ENCODE peak calls at places on chromosomes 2 and 18, in ten cellular contexts. R is endodermal cell, W is NCI-H2029 treated with DMSO at 0.1 percent for 48 hours, N is ovary, M is DND-41, J is sciatic nerve, X is HuH-7, T is T-helper 2 cell, A is anterior cingulate cortex, K is psoas muscle. P is an unnamed sample.

GRCh38 chr18:926946-927345 is 22.3 kb downstream of the ADCYAP1 start:
- DNase-seq in R (no peak), W (no peak), N (no peak), M (no peak), J (no peak), X (no peak), T (no peak), A (no peak), K (no peak), P (no peak)

GRCh38 chr2:59774821-59775463 is 778.5 kb downstream of the BCL11A start:
- DNase-seq in R (no peak), W (no peak), N (no peak), M (no peak), J (no peak), X (no peak), T (no peak), A (no peak), K (no peak), P (peak; percentile 31)

GRCh38 chr2:215712850-215713230 is 277.0 kb upstream of the FN1 start:
- DNase-seq in R (no peak), W (no peak), N (no peak), M (no peak), J (no peak), X (no peak), T (no peak), A (no peak), K (no peak), P (no peak)

GRCh38 chr2:74497777-74498499 is 1.5 kb downstream of the LBX2 start:
- DNase-seq in R (peak; percentile 85), W (no peak), N (no peak), M (peak; percentile 48), J (no peak), X (no peak), T (no peak), A (no peak), K (no peak), P (peak; percentile 72)

GRCh38 chr18:32661486-32662299 is 111.1 kb downstream of the KLHL14 start:
- DNase-seq in R (no peak), W (no peak), N (no peak), M (no peak), J (no peak), X (no peak), T (no peak), A (no peak), K (no peak), P (no peak)

GRCh38 chr2:29628078-29628765 is 293.2 kb downstream of the ALK start:
- DNase-seq in R (no peak), W (no peak), N (no peak), M (no peak), J (no peak), X (no peak), T (no peak), A (no peak), K (no peak), P (no peak)

GRCh38 chr2:241508240-241508509 is 209 bp downstream of the STK25 start:
- DNase-seq in R (no peak), W (no peak), N (no peak), M (no peak), J (no peak), X (peak; percentile 70), T (no peak), A (no peak), K (no peak), P (no peak)

GRCh38 chr18:10481831-10482230 is 27.4 kb downstream of the APCDD1 start:
- DNase-seq in R (no peak), W (no peak), N (no peak), M (no peak), J (no peak), X (no peak), T (no peak), A (no peak), K (no peak), P (peak; percentile 47)

GRCh38 chr2:133985563-133985962 is 268.3 kb upstream of the MGAT5 start:
- DNase-seq in R (no peak), W (no peak), N (no peak), M (no peak), J (no peak), X (no peak), T (no peak), A (no peak), K (no peak), P (no peak)

GRCh38 chr2:60976271-60976670 is 41.2 kb upstream of the PEX13 start:
- DNase-seq in R (no peak), W (no peak), N (no peak), M (no peak), J (no peak), X (no peak), T (no peak), A (no peak), K (no peak), P (no peak)

GRCh38 chr2:239499989-239500914 is 99.4 kb upstream of the HDAC4 start:
- DNase-seq in R (no peak), W (no peak), N (no peak), M (no peak), J (no peak), X (no peak), T (no peak), A (peak; percentile 8), K (peak; percentile 55), P (no peak)

GRCh38 chr2:226904592-226904991 is 68.7 kb downstream of the RHBDD1 start:
- DNase-seq in R (no peak), W (no peak), N (no peak), M (no peak), J (no peak), X (no peak), T (no peak), A (no peak), K (no peak), P (no peak)

GRCh38 chr2:231807020-231807419 is 20.8 kb downstream of the COPS7B start:
- DNase-seq in R (no peak), W (no peak), N (no peak), M (no peak), J (no peak), X (no peak), T (no peak), A (no peak), K (no peak), P (no peak)

GRCh38 chr18:23042133-23042532 is 93.2 kb upstream of the CABLES1 start:
- DNase-seq in R (no peak), W (no peak), N (no peak), M (no peak), J (no peak), X (no peak), T (no peak), A (no peak), K (no peak), P (no peak)

GRCh38 chr2:241844831-241845578 is 13.7 kb downstream of the PDCD1 start:
- DNase-seq in R (peak; percentile 38), W (no peak), N (no peak), M (no peak), J (peak; percentile 59), X (peak; percentile 16), T (no peak), A (no peak), K (no peak), P (no peak)

GRCh38 chr2:13676269-13676668 is 956.2 kb upstream of the LRATD1 start:
- DNase-seq in R (no peak), W (no peak), N (no peak), M (no peak), J (no peak), X (no peak), T (no peak), A (no peak), K (no peak), P (no peak)

GRCh38 chr2:230721712-230722111 is 9.1 kb downstream of the CAB39 start:
- DNase-seq in R (no peak), W (no peak), N (no peak), M (no peak), J (no peak), X (no peak), T (no peak), A (no peak), K (no peak), P (peak; percentile 67)

GRCh38 chr2:173659522-173659921 is 304.9 kb downstream of the CDCA7 start:
- DNase-seq in R (no peak), W (no peak), N (no peak), M (no peak), J (no peak), X (no peak), T (no peak), A (no peak), K (no peak), P (no peak)

GRCh38 chr18:46832856-46833255 is 76.0 kb upstream of the ST8SIA5 start:
- DNase-seq in R (no peak), W (peak; percentile 12), N (no peak), M (no peak), J (no peak), X (no peak), T (no peak), A (no peak), K (no peak), P (no peak)

GRCh38 chr2:156892449-156893335 is 364.8 kb upstream of the GALNT5 start:
- DNase-seq in R (no peak), W (peak; percentile 69), N (no peak), M (peak; percentile 55), J (no peak), X (peak; percentile 10), T (no peak), A (no peak), K (no peak), P (peak; percentile 77)

GRCh38 chr2:71669628-71670429 is 216.5 kb downstream of the DYSF start:
- DNase-seq in R (peak; percentile 20), W (no peak), N (no peak), M (no peak), J (no peak), X (no peak), T (no peak), A (no peak), K (no peak), P (no peak)

GRCh38 chr18:10140461-10140911 is 226.7 kb downstream of the VAPA start:
- DNase-seq in R (no peak), W (no peak), N (no peak), M (peak; percentile 29), J (no peak), X (peak; percentile 28), T (no peak), A (no peak), K (no peak), P (peak; percentile 21)

GRCh38 chr2:129402076-129402475 is 577.4 kb upstream of the RAB6C start:
- DNase-seq in R (no peak), W (no peak), N (no peak), M (no peak), J (no peak), X (no peak), T (no peak), A (no peak), K (no peak), P (no peak)

GRCh38 chr2:70489165-70489564 is 64.5 kb downstream of the TGFA start:
- DNase-seq in R (no peak), W (no peak), N (no peak), M (no peak), J (no peak), X (no peak), T (no peak), A (no peak), K (no peak), P (no peak)

GRCh38 chr2:20128506-20129319 is 77.3 kb upstream of the LAPTM4A start:
- DNase-seq in R (no peak), W (peak; percentile 72), N (no peak), M (no peak), J (no peak), X (no peak), T (no peak), A (no peak), K (no peak), P (no peak)

GRCh38 chr2:218648473-218649100 is 10.8 kb downstream of the ZNF142 start:
- DNase-seq in R (peak; percentile 88), W (no peak), N (no peak), M (peak; percentile 65), J (peak; percentile 74), X (peak; percentile 76), T (peak; percentile 20), A (peak; percentile 3), K (no peak), P (peak; percentile 76)

GRCh38 chr18:70491734-70492348 is 203.0 kb downstream of the SOCS6 start:
- DNase-seq in R (peak; percentile 90), W (no peak), N (no peak), M (peak; percentile 41), J (peak; percentile 69), X (peak; percentile 14), T (peak; percentile 11), A (no peak), K (no peak), P (peak; percentile 77)

GRCh38 chr2:37168217-37168981 is 11.6 kb upstream of the EIF2AK2 start:
- DNase-seq in R (peak; percentile 65), W (no peak), N (no peak), M (peak; percentile 48), J (no peak), X (peak; percentile 71), T (no peak), A (no peak), K (no peak), P (peak; percentile 80)